ENCODE peak calls at places on chromosomes 4 and X, in eight cellular contexts. One of them, this sample, is unnamed.

GRCh38 chr4:38751341-38752043 is 31.3 kb downstream of the TLR10 start:
- DNase-seq in myocyte: no peak
- DNase-seq in heart left ventricle: no peak
- DNase-seq in renal cortical epithelial cell: peak
- DNase-seq in D341Med: no peak
- DNase-seq in hepatocyte: no peak
- DNase-seq in activated CD8-positive, alpha-beta T cell treated with anti-CD3 and anti-CD28 coated beads, Interleukin-2, amount 10 ng/mL, durations not matched to agents 7 days and 5 days: no peak
- DNase-seq in stimulated activated CD4-positive, alpha-beta T cell treated with anti-CD3 and anti-CD28 coated beads, Interleukin-4, amount 100 ng/mL, for 1 hour: no peak
- DNase-seq in this sample: no peak

GRCh38 chr4:20433101-20433705 is 181.5 kb downstream of the SLIT2 start:
- DNase-seq in myocyte: no peak
- DNase-seq in heart left ventricle: no peak
- DNase-seq in renal cortical epithelial cell: peak
- DNase-seq in D341Med: no peak
- DNase-seq in hepatocyte: no peak
- DNase-seq in activated CD8-positive, alpha-beta T cell treated with anti-CD3 and anti-CD28 coated beads, Interleukin-2, amount 10 ng/mL, durations not matched to agents 7 days and 5 days: no peak
- DNase-seq in stimulated activated CD4-positive, alpha-beta T cell treated with anti-CD3 and anti-CD28 coated beads, Interleukin-4, amount 100 ng/mL, for 1 hour: no peak
- DNase-seq in this sample: peak

GRCh38 chr4:138734746-138735145 is 280.8 kb upstream of the NOCT start:
- DNase-seq in myocyte: peak
- DNase-seq in heart left ventricle: no peak
- DNase-seq in renal cortical epithelial cell: peak
- DNase-seq in D341Med: no peak
- DNase-seq in hepatocyte: peak
- DNase-seq in activated CD8-positive, alpha-beta T cell treated with anti-CD3 and anti-CD28 coated beads, Interleukin-2, amount 10 ng/mL, durations not matched to agents 7 days and 5 days: no peak
- DNase-seq in stimulated activated CD4-positive, alpha-beta T cell treated with anti-CD3 and anti-CD28 coated beads, Interleukin-4, amount 100 ng/mL, for 1 hour: no peak
- DNase-seq in this sample: no peak

GRCh38 chrX:115535421-115535820 is 25.6 kb upstream of the PLS3 start:
- DNase-seq in myocyte: peak
- DNase-seq in heart left ventricle: no peak
- DNase-seq in renal cortical epithelial cell: no peak
- DNase-seq in D341Med: no peak
- DNase-seq in hepatocyte: no peak
- DNase-seq in activated CD8-positive, alpha-beta T cell treated with anti-CD3 and anti-CD28 coated beads, Interleukin-2, amount 10 ng/mL, durations not matched to agents 7 days and 5 days: no peak
- DNase-seq in stimulated activated CD4-positive, alpha-beta T cell treated with anti-CD3 and anti-CD28 coated beads, Interleukin-4, amount 100 ng/mL, for 1 hour: no peak
- DNase-seq in this sample: no peak

GRCh38 chr4:71608674-71609062 is 175.2 kb downstream of the GC start:
- DNase-seq in myocyte: no peak
- DNase-seq in heart left ventricle: no peak
- DNase-seq in renal cortical epithelial cell: no peak
- DNase-seq in D341Med: no peak
- DNase-seq in hepatocyte: no peak
- DNase-seq in activated CD8-positive, alpha-beta T cell treated with anti-CD3 and anti-CD28 coated beads, Interleukin-2, amount 10 ng/mL, durations not matched to agents 7 days and 5 days: no peak
- DNase-seq in stimulated activated CD4-positive, alpha-beta T cell treated with anti-CD3 and anti-CD28 coated beads, Interleukin-4, amount 100 ng/mL, for 1 hour: no peak
- DNase-seq in this sample: no peak

GRCh38 chrX:52422884-52423283 is 54.1 kb downstream of the XAGE2 start:
- DNase-seq in myocyte: no peak
- DNase-seq in heart left ventricle: no peak
- DNase-seq in renal cortical epithelial cell: no peak
- DNase-seq in D341Med: no peak
- DNase-seq in hepatocyte: no peak
- DNase-seq in activated CD8-positive, alpha-beta T cell treated with anti-CD3 and anti-CD28 coated beads, Interleukin-2, amount 10 ng/mL, durations not matched to agents 7 days and 5 days: no peak
- DNase-seq in stimulated activated CD4-positive, alpha-beta T cell treated with anti-CD3 and anti-CD28 coated beads, Interleukin-4, amount 100 ng/mL, for 1 hour: no peak
- DNase-seq in this sample: no peak

GRCh38 chrX:9611436-9612145 is 146.7 kb downstream of the TBL1X start:
- DNase-seq in myocyte: peak
- DNase-seq in heart left ventricle: no peak
- DNase-seq in renal cortical epithelial cell: peak
- DNase-seq in D341Med: peak
- DNase-seq in hepatocyte: no peak
- DNase-seq in activated CD8-positive, alpha-beta T cell treated with anti-CD3 and anti-CD28 coated beads, Interleukin-2, amount 10 ng/mL, durations not matched to agents 7 days and 5 days: no peak
- DNase-seq in stimulated activated CD4-positive, alpha-beta T cell treated with anti-CD3 and anti-CD28 coated beads, Interleukin-4, amount 100 ng/mL, for 1 hour: no peak
- DNase-seq in this sample: no peak

GRCh38 chr4:40623707-40624106 is 6.0 kb downstream of the RBM47 start:
- DNase-seq in myocyte: no peak
- DNase-seq in heart left ventricle: no peak
- DNase-seq in renal cortical epithelial cell: no peak
- DNase-seq in D341Med: no peak
- DNase-seq in hepatocyte: no peak
- DNase-seq in activated CD8-positive, alpha-beta T cell treated with anti-CD3 and anti-CD28 coated beads, Interleukin-2, amount 10 ng/mL, durations not matched to agents 7 days and 5 days: no peak
- DNase-seq in stimulated activated CD4-positive, alpha-beta T cell treated with anti-CD3 and anti-CD28 coated beads, Interleukin-4, amount 100 ng/mL, for 1 hour: no peak
- DNase-seq in this sample: no peak

GRCh38 chr4:183798921-183799307 is 106.2 kb upstream of the STOX2 start:
- DNase-seq in myocyte: no peak
- DNase-seq in heart left ventricle: no peak
- DNase-seq in renal cortical epithelial cell: no peak
- DNase-seq in D341Med: no peak
- DNase-seq in hepatocyte: peak
- DNase-seq in activated CD8-positive, alpha-beta T cell treated with anti-CD3 and anti-CD28 coated beads, Interleukin-2, amount 10 ng/mL, durations not matched to agents 7 days and 5 days: peak
- DNase-seq in stimulated activated CD4-positive, alpha-beta T cell treated with anti-CD3 and anti-CD28 coated beads, Interleukin-4, amount 100 ng/mL, for 1 hour: no peak
- DNase-seq in this sample: no peak

GRCh38 chr4:7411491-7411890 is 23.2 kb downstream of the PSAPL1 start:
- DNase-seq in myocyte: no peak
- DNase-seq in heart left ventricle: no peak
- DNase-seq in renal cortical epithelial cell: no peak
- DNase-seq in D341Med: no peak
- DNase-seq in hepatocyte: no peak
- DNase-seq in activated CD8-positive, alpha-beta T cell treated with anti-CD3 and anti-CD28 coated beads, Interleukin-2, amount 10 ng/mL, durations not matched to agents 7 days and 5 days: no peak
- DNase-seq in stimulated activated CD4-positive, alpha-beta T cell treated with anti-CD3 and anti-CD28 coated beads, Interleukin-4, amount 100 ng/mL, for 1 hour: no peak
- DNase-seq in this sample: no peak

GRCh38 chr4:20430555-20430954 is 178.8 kb downstream of the SLIT2 start:
- DNase-seq in myocyte: no peak
- DNase-seq in heart left ventricle: no peak
- DNase-seq in renal cortical epithelial cell: no peak
- DNase-seq in D341Med: no peak
- DNase-seq in hepatocyte: no peak
- DNase-seq in activated CD8-positive, alpha-beta T cell treated with anti-CD3 and anti-CD28 coated beads, Interleukin-2, amount 10 ng/mL, durations not matched to agents 7 days and 5 days: no peak
- DNase-seq in stimulated activated CD4-positive, alpha-beta T cell treated with anti-CD3 and anti-CD28 coated beads, Interleukin-4, amount 100 ng/mL, for 1 hour: no peak
- DNase-seq in this sample: no peak

GRCh38 chr4:143382539-143382938 is 45.9 kb downstream of the GAB1 start:
- DNase-seq in myocyte: peak
- DNase-seq in heart left ventricle: no peak
- DNase-seq in renal cortical epithelial cell: peak
- DNase-seq in D341Med: no peak
- DNase-seq in hepatocyte: no peak
- DNase-seq in activated CD8-positive, alpha-beta T cell treated with anti-CD3 and anti-CD28 coated beads, Interleukin-2, amount 10 ng/mL, durations not matched to agents 7 days and 5 days: no peak
- DNase-seq in stimulated activated CD4-positive, alpha-beta T cell treated with anti-CD3 and anti-CD28 coated beads, Interleukin-4, amount 100 ng/mL, for 1 hour: no peak
- DNase-seq in this sample: no peak

GRCh38 chr4:79678472-79679202 is 270.6 kb upstream of the GK2 start:
- DNase-seq in myocyte: no peak
- DNase-seq in heart left ventricle: no peak
- DNase-seq in renal cortical epithelial cell: no peak
- DNase-seq in D341Med: no peak
- DNase-seq in hepatocyte: no peak
- DNase-seq in activated CD8-positive, alpha-beta T cell treated with anti-CD3 and anti-CD28 coated beads, Interleukin-2, amount 10 ng/mL, durations not matched to agents 7 days and 5 days: no peak
- DNase-seq in stimulated activated CD4-positive, alpha-beta T cell treated with anti-CD3 and anti-CD28 coated beads, Interleukin-4, amount 100 ng/mL, for 1 hour: no peak
- DNase-seq in this sample: no peak

GRCh38 chr4:2914220-2915126 is 48.7 kb downstream of the NOP14 start:
- DNase-seq in myocyte: no peak
- DNase-seq in heart left ventricle: no peak
- DNase-seq in renal cortical epithelial cell: no peak
- DNase-seq in D341Med: no peak
- DNase-seq in hepatocyte: no peak
- DNase-seq in activated CD8-positive, alpha-beta T cell treated with anti-CD3 and anti-CD28 coated beads, Interleukin-2, amount 10 ng/mL, durations not matched to agents 7 days and 5 days: peak
- DNase-seq in stimulated activated CD4-positive, alpha-beta T cell treated with anti-CD3 and anti-CD28 coated beads, Interleukin-4, amount 100 ng/mL, for 1 hour: no peak
- DNase-seq in this sample: no peak

GRCh38 chr4:16092682-16093319 is 9.0 kb upstream of the PROM1 start:
- DNase-seq in myocyte: no peak
- DNase-seq in heart left ventricle: no peak
- DNase-seq in renal cortical epithelial cell: no peak
- DNase-seq in D341Med: no peak
- DNase-seq in hepatocyte: no peak
- DNase-seq in activated CD8-positive, alpha-beta T cell treated with anti-CD3 and anti-CD28 coated beads, Interleukin-2, amount 10 ng/mL, durations not matched to agents 7 days and 5 days: no peak
- DNase-seq in stimulated activated CD4-positive, alpha-beta T cell treated with anti-CD3 and anti-CD28 coated beads, Interleukin-4, amount 100 ng/mL, for 1 hour: no peak
- DNase-seq in this sample: no peak

GRCh38 chrX:151765026-151765425 is 30.5 kb downstream of the CNGA2 start:
- DNase-seq in myocyte: no peak
- DNase-seq in heart left ventricle: no peak
- DNase-seq in renal cortical epithelial cell: no peak
- DNase-seq in D341Med: no peak
- DNase-seq in hepatocyte: no peak
- DNase-seq in activated CD8-positive, alpha-beta T cell treated with anti-CD3 and anti-CD28 coated beads, Interleukin-2, amount 10 ng/mL, durations not matched to agents 7 days and 5 days: no peak
- DNase-seq in stimulated activated CD4-positive, alpha-beta T cell treated with anti-CD3 and anti-CD28 coated beads, Interleukin-4, amount 100 ng/mL, for 1 hour: no peak
- DNase-seq in this sample: no peak

GRCh38 chrX:26845051-26845450 is 618.1 kb downstream of the PPP4R3C start:
- DNase-seq in myocyte: peak
- DNase-seq in heart left ventricle: no peak
- DNase-seq in renal cortical epithelial cell: no peak
- DNase-seq in D341Med: no peak
- DNase-seq in hepatocyte: peak
- DNase-seq in activated CD8-positive, alpha-beta T cell treated with anti-CD3 and anti-CD28 coated beads, Interleukin-2, amount 10 ng/mL, durations not matched to agents 7 days and 5 days: no peak
- DNase-seq in stimulated activated CD4-positive, alpha-beta T cell treated with anti-CD3 and anti-CD28 coated beads, Interleukin-4, amount 100 ng/mL, for 1 hour: no peak
- DNase-seq in this sample: no peak

GRCh38 chr4:55378617-55379467 is 16.9 kb upstream of the TMEM165 start:
- DNase-seq in myocyte: no peak
- DNase-seq in heart left ventricle: no peak
- DNase-seq in renal cortical epithelial cell: peak
- DNase-seq in D341Med: no peak
- DNase-seq in hepatocyte: no peak
- DNase-seq in activated CD8-positive, alpha-beta T cell treated with anti-CD3 and anti-CD28 coated beads, Interleukin-2, amount 10 ng/mL, durations not matched to agents 7 days and 5 days: no peak
- DNase-seq in stimulated activated CD4-positive, alpha-beta T cell treated with anti-CD3 and anti-CD28 coated beads, Interleukin-4, amount 100 ng/mL, for 1 hour: no peak
- DNase-seq in this sample: peak

This sample was measured in HT-29.